ENCODE peak calls at places on chromosomes 16 and 17, in five cellular contexts. C, K, X, D and R are unnamed samples.

GRCh38 chr17:19508327-19508867 is 25.3 kb upstream of the SLC47A1 start:
- DNase-seq in K (no peak), D (no peak), C (no peak), X (peak), R (no peak)

GRCh38 chr17:58330997-58331814 is 2.6 kb upstream of the TSPOAP1 start:
- DNase-seq in X (peak), D (no peak), K (no peak), C (no peak), R (no peak)

GRCh38 chr16:53358884-53359283 is 75.4 kb upstream of the RBL2 start:
- DNase-seq in D (no peak), C (no peak), X (no peak), K (no peak), R (no peak)

GRCh38 chr17:82444941-82445521 is 5.5 kb downstream of the CYBC1 start:
- DNase-seq in C (no peak), X (no peak), K (no peak), D (no peak), R (no peak)

GRCh38 chr16:53209489-53209888 is 154.7 kb downstream of the CHD9 start:
- DNase-seq in K (no peak), D (no peak), X (no peak), C (no peak), R (no peak)

GRCh38 chr17:60926466-60927183 is 249.0 kb downstream of the BCAS3 start:
- DNase-seq in K (no peak), X (no peak), C (no peak), D (no peak), R (no peak)

GRCh38 chr17:67212716-67213417 is 32.1 kb downstream of the HELZ start:
- DNase-seq in X (no peak), D (no peak), C (no peak), K (no peak), R (no peak)

GRCh38 chr17:13337864-13338371 is 263.8 kb downstream of the HS3ST3A1 start:
- DNase-seq in X (no peak), C (no peak), K (no peak), D (no peak), R (no peak)

GRCh38 chr16:15435216-15435864 is 952 bp downstream of the BMERB1 start:
- DNase-seq in X (no peak), D (no peak), K (no peak), C (no peak), R (no peak)

GRCh38 chr17:17587614-17588336 is 3.7 kb downstream of the PEMT start:
- DNase-seq in C (no peak), X (no peak), D (no peak), K (no peak), R (no peak)

GRCh38 chr16:87371261-87371866 is 12.2 kb downstream of the FBXO31 start:
- DNase-seq in D (no peak), X (no peak), K (no peak), C (no peak), R (no peak)

GRCh38 chr17:28379814-28380571 is 8.5 kb downstream of the SARM1 start:
- DNase-seq in C (no peak), X (no peak), K (no peak), D (no peak), R (no peak)

GRCh38 chr16:86555763-86556130 is 712 bp upstream of the MTHFSD start:
- DNase-seq in D (no peak), C (no peak), X (no peak), K (no peak), R (no peak)

GRCh38 chr17:57629470-57629869 is 115.6 kb downstream of the CCDC182 start:
- DNase-seq in X (peak), C (no peak), K (no peak), D (no peak), R (no peak)

GRCh38 chr17:78316867-78317816 is 42.7 kb downstream of the SOCS3 start:
- DNase-seq in C (no peak), D (no peak), X (peak), K (no peak), R (no peak)

GRCh38 chr17:79443026-79443425 is 167.8 kb downstream of the RBFOX3 start:
- DNase-seq in D (no peak), C (no peak), K (no peak), X (no peak), R (no peak)

GRCh38 chr17:21381076-21381706 is 5.0 kb downstream of the KCNJ12 start:
- DNase-seq in K (no peak), X (no peak), C (no peak), D (no peak), R (no peak)

GRCh38 chr17:76631821-76632565 is 11.6 kb downstream of the ST6GALNAC1 start:
- DNase-seq in D (no peak), X (peak), C (no peak), K (no peak), R (no peak)

GRCh38 chr16:83802135-83802534 is 5.6 kb upstream of the HSBP1 start:
- DNase-seq in C (no peak), X (no peak), K (no peak), D (no peak), R (no peak)

GRCh38 chr17:40364121-40364861 is at the start of gene GJD3:
- DNase-seq in K (no peak), C (no peak), X (no peak), D (no peak), R (no peak)

DNA sequence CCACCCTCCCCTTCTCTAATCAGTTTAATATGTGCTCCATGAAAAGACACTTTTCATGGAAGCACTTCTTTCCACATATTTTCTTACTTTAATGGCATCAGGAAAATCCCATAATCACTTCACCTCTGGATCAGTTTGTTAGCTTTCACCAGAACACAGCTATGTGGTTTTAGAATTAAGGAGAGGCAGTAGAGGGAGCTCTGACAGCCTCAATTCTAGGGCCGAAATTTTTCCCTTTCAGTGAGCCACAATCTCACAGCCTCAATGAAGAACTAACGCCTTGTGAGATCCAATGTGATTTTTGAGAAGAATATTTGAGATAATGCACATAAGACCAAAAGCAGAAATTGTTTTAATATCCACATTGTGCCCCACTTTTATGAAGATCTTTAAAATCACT is 1494.0 kb upstream of the CDH8 start:
- DNase-seq in X (no peak), C (no peak), K (no peak), D (no peak), R (no peak)
- TF ChIP-seq CTCF in X (no peak), C (no peak), K (no peak), D (no peak), R (no peak)

GRCh38 chr17:47848198-47848513 is 2.8 kb downstream of the SP6 start:
- DNase-seq in X (no peak), K (no peak), C (no peak), D (no peak), R (no peak)

GRCh38 chr17:47844230-47844629 is 3.2 kb upstream of the SCRN2 start:
- DNase-seq in X (no peak), K (no peak), C (no peak), D (no peak), R (no peak)

GRCh38 chr17:47844814-47845453 is 3.9 kb upstream of the SCRN2 start:
- DNase-seq in X (no peak), D (no peak), K (no peak), C (no peak), R (no peak)

GRCh38 chr17:47847341-47848197 is 3.4 kb downstream of the SP6 start:
- DNase-seq in C (no peak), K (no peak), X (no peak), D (no peak), R (no peak)

GRCh38 chr17:47846741-47847340 is 4.1 kb downstream of the SP6 start:
- DNase-seq in D (no peak), K (no peak), X (no peak), C (no peak), R (no peak)
- TF ChIP-seq CTCF in D (no peak), K (no peak), X (no peak), C (no peak), R (no peak)

GRCh38 chr17:64148699-64149098 is 18.8 kb upstream of the ERN1 start:
- DNase-seq in K (no peak), C (no peak), D (no peak), X (no peak), R (no peak)
- TF ChIP-seq CTCF in K (no peak), C (no peak), D (no peak), X (no peak), R (no peak)

DNA sequence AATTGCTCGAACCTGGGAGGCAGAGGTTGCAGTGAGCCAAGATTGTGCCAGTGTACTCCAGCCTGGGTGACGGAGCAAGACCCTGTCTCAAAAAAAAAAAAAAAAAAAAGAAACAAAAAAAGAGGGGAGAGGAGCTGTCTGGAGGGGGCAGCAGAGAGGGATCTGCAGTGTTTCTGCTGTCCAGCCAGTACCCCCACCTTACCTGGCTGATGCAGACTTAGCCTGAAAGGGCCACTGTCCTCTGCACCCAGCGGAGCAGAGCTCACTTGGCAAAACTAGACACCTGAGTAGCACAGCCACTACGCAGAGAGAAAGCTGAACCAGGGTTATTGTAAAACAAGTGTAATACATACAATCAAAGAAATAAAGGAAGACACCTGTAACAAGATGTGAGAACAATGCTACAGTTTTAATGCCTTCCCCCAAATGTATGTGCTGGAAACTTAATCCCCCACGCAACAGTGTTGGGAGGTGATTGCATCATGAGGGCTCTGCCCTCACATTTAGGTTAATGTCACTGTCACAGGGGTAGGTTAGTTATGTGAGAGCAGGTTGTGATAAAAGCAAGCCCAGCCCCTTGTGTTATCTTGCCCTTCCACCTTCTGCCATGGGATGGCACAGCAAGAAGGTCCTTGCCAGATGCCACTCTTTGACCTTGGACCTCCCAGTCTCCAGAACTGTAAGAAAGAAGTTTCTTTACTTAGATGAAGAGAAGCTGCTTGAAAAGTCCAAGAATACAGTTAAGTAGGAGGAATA is 211.2 kb downstream of the RPTOR start:
- DNase-seq in C (no peak), K (no peak), X (no peak), D (no peak), R (no peak)
- TF ChIP-seq CTCF in C (no peak), K (no peak), X (no peak), D (no peak), R (no peak)